ENCODE peak calls at places on chromosomes 1 and 21, in four cellular contexts. One of them, this sample, is unnamed.

GRCh38 chr1:171438441-171438840 is 46.9 kb upstream of the PRRC2C start:
- DNase-seq in CD4-positive, alpha-beta T cell: no peak
- DNase-seq in OCI-LY7: no peak
- DNase-seq in stimulated activated CD4-positive, alpha-beta T cell treated with anti-CD3 and anti-CD28 coated beads, Interleukin-4, amount 100 ng/mL, for 24 hours: no peak
- DNase-seq in this sample: no peak

GRCh38 chr1:90262791-90263190 is 267.9 kb downstream of the ZNF326 start:
- DNase-seq in CD4-positive, alpha-beta T cell: no peak
- DNase-seq in OCI-LY7: no peak
- DNase-seq in stimulated activated CD4-positive, alpha-beta T cell treated with anti-CD3 and anti-CD28 coated beads, Interleukin-4, amount 100 ng/mL, for 24 hours: no peak
- DNase-seq in this sample: no peak

GRCh38 chr1:21693732-21694131 is 24.6 kb upstream of the RAP1GAP start:
- DNase-seq in CD4-positive, alpha-beta T cell: no peak
- DNase-seq in OCI-LY7: no peak
- DNase-seq in stimulated activated CD4-positive, alpha-beta T cell treated with anti-CD3 and anti-CD28 coated beads, Interleukin-4, amount 100 ng/mL, for 24 hours: no peak
- DNase-seq in this sample: no peak

GRCh38 chr1:59353453-59353852 is 56.6 kb downstream of the FGGY start:
- DNase-seq in CD4-positive, alpha-beta T cell: no peak
- DNase-seq in OCI-LY7: no peak
- DNase-seq in stimulated activated CD4-positive, alpha-beta T cell treated with anti-CD3 and anti-CD28 coated beads, Interleukin-4, amount 100 ng/mL, for 24 hours: no peak
- DNase-seq in this sample: no peak

GRCh38 chr21:44846485-44847260 is 26.8 kb downstream of the PTTG1IP start:
- DNase-seq in CD4-positive, alpha-beta T cell: peak
- DNase-seq in OCI-LY7: no peak
- DNase-seq in stimulated activated CD4-positive, alpha-beta T cell treated with anti-CD3 and anti-CD28 coated beads, Interleukin-4, amount 100 ng/mL, for 24 hours: peak
- DNase-seq in this sample: peak

GRCh38 chr1:201602413-201603265 is 63.7 kb downstream of the NAV1 start:
- DNase-seq in CD4-positive, alpha-beta T cell: no peak
- DNase-seq in OCI-LY7: no peak
- DNase-seq in stimulated activated CD4-positive, alpha-beta T cell treated with anti-CD3 and anti-CD28 coated beads, Interleukin-4, amount 100 ng/mL, for 24 hours: no peak
- DNase-seq in this sample: no peak

GRCh38 chr21:38488640-38489282 is 9.5 kb downstream of the ERG start:
- DNase-seq in CD4-positive, alpha-beta T cell: no peak
- DNase-seq in OCI-LY7: no peak
- DNase-seq in stimulated activated CD4-positive, alpha-beta T cell treated with anti-CD3 and anti-CD28 coated beads, Interleukin-4, amount 100 ng/mL, for 24 hours: no peak
- DNase-seq in this sample: no peak

GRCh38 chr1:207495816-207496792 is at the start of gene CR1:
- DNase-seq in CD4-positive, alpha-beta T cell: peak
- DNase-seq in OCI-LY7: peak
- DNase-seq in stimulated activated CD4-positive, alpha-beta T cell treated with anti-CD3 and anti-CD28 coated beads, Interleukin-4, amount 100 ng/mL, for 24 hours: peak
- DNase-seq in this sample: peak

GRCh38 chr1:116804736-116805135 is 50.5 kb downstream of the CD2 start:
- DNase-seq in CD4-positive, alpha-beta T cell: no peak
- DNase-seq in OCI-LY7: no peak
- DNase-seq in stimulated activated CD4-positive, alpha-beta T cell treated with anti-CD3 and anti-CD28 coated beads, Interleukin-4, amount 100 ng/mL, for 24 hours: no peak
- DNase-seq in this sample: no peak

GRCh38 chr1:4517559-4517958 is 136.8 kb upstream of the AJAP1 start:
- DNase-seq in CD4-positive, alpha-beta T cell: no peak
- DNase-seq in OCI-LY7: no peak
- DNase-seq in stimulated activated CD4-positive, alpha-beta T cell treated with anti-CD3 and anti-CD28 coated beads, Interleukin-4, amount 100 ng/mL, for 24 hours: no peak
- DNase-seq in this sample: no peak

GRCh38 chr1:33348676-33349080 is 27.8 kb upstream of the A3GALT2 start:
- DNase-seq in CD4-positive, alpha-beta T cell: no peak
- DNase-seq in OCI-LY7: no peak
- DNase-seq in stimulated activated CD4-positive, alpha-beta T cell treated with anti-CD3 and anti-CD28 coated beads, Interleukin-4, amount 100 ng/mL, for 24 hours: peak
- DNase-seq in this sample: no peak

GRCh38 chr1:93611656-93612055 is 70.0 kb downstream of the BCAR3 start:
- DNase-seq in CD4-positive, alpha-beta T cell: no peak
- DNase-seq in OCI-LY7: no peak
- DNase-seq in stimulated activated CD4-positive, alpha-beta T cell treated with anti-CD3 and anti-CD28 coated beads, Interleukin-4, amount 100 ng/mL, for 24 hours: no peak
- DNase-seq in this sample: no peak

GRCh38 chr1:204581759-204582158 is 65.6 kb downstream of the MDM4 start:
- DNase-seq in CD4-positive, alpha-beta T cell: no peak
- DNase-seq in OCI-LY7: no peak
- DNase-seq in stimulated activated CD4-positive, alpha-beta T cell treated with anti-CD3 and anti-CD28 coated beads, Interleukin-4, amount 100 ng/mL, for 24 hours: no peak
- DNase-seq in this sample: no peak

GRCh38 chr21:15254111-15254510 is 189.3 kb upstream of the NRIP1 start:
- DNase-seq in CD4-positive, alpha-beta T cell: no peak
- DNase-seq in OCI-LY7: no peak
- DNase-seq in stimulated activated CD4-positive, alpha-beta T cell treated with anti-CD3 and anti-CD28 coated beads, Interleukin-4, amount 100 ng/mL, for 24 hours: no peak
- DNase-seq in this sample: no peak

GRCh38 chr1:20472860-20473711 is 12.9 kb downstream of the CAMK2N1 start:
- DNase-seq in CD4-positive, alpha-beta T cell: no peak
- DNase-seq in OCI-LY7: peak
- DNase-seq in stimulated activated CD4-positive, alpha-beta T cell treated with anti-CD3 and anti-CD28 coated beads, Interleukin-4, amount 100 ng/mL, for 24 hours: peak
- DNase-seq in this sample: peak

GRCh38 chr1:54359393-54360162 is 46.6 kb downstream of the SSBP3 start:
- DNase-seq in CD4-positive, alpha-beta T cell: no peak
- DNase-seq in OCI-LY7: no peak
- DNase-seq in stimulated activated CD4-positive, alpha-beta T cell treated with anti-CD3 and anti-CD28 coated beads, Interleukin-4, amount 100 ng/mL, for 24 hours: peak
- DNase-seq in this sample: no peak

GRCh38 chr1:150578278-150579109 is 916 bp downstream of the MCL1 start:
- DNase-seq in CD4-positive, alpha-beta T cell: peak
- DNase-seq in OCI-LY7: peak
- DNase-seq in stimulated activated CD4-positive, alpha-beta T cell treated with anti-CD3 and anti-CD28 coated beads, Interleukin-4, amount 100 ng/mL, for 24 hours: peak
- DNase-seq in this sample: peak

GRCh38 chr1:222916067-222916466 is 101.2 kb downstream of the DISP1 start:
- DNase-seq in CD4-positive, alpha-beta T cell: no peak
- DNase-seq in OCI-LY7: no peak
- DNase-seq in stimulated activated CD4-positive, alpha-beta T cell treated with anti-CD3 and anti-CD28 coated beads, Interleukin-4, amount 100 ng/mL, for 24 hours: no peak
- DNase-seq in this sample: no peak

GRCh38 chr1:53593758-53594380 is 134.7 kb downstream of the DMRTB1 start:
- DNase-seq in CD4-positive, alpha-beta T cell: no peak
- DNase-seq in OCI-LY7: no peak
- DNase-seq in stimulated activated CD4-positive, alpha-beta T cell treated with anti-CD3 and anti-CD28 coated beads, Interleukin-4, amount 100 ng/mL, for 24 hours: no peak
- DNase-seq in this sample: no peak

This sample was measured in MV-4-11.